ENCODE peak calls at places on chromosomes 3 and 15, in six cellular contexts. P is GM12878, K is upper lobe of left lung, A is HepG2, Y is K562, B is HCT116. F is an unnamed sample.

GRCh38 chr3:52779411-52780297 is 2.3 kb downstream of the ITIH1 start:
- ATAC-seq in P (peak), K (peak), A (no peak), Y (no peak), B (no peak), F (no peak)

GRCh38 chr15:86329311-86330013 is 249.8 kb downstream of the AGBL1 start:
- ATAC-seq in P (no peak), K (no peak), A (no peak), Y (no peak), B (no peak), F (no peak)

GRCh38 chr3:194285024-194285858 is 65.9 kb downstream of the CPN2 start:
- ATAC-seq in P (no peak), K (no peak), A (no peak), Y (no peak), B (no peak), F (peak)

GRCh38 chr3:3800685-3801509 is 1.7 kb downstream of the LRRN1 start:
- ATAC-seq in P (no peak), K (peak), A (peak), Y (no peak), B (no peak), F (peak)

GRCh38 chr3:45701167-45701867 is 12.1 kb downstream of the SACM1L start:
- ATAC-seq in P (no peak), K (no peak), A (no peak), Y (no peak), B (no peak), F (no peak)

GRCh38 chr15:43903864-43904290 is 77.1 kb downstream of the WDR76 start:
- ATAC-seq in P (peak), K (peak), A (peak), Y (peak), B (peak), F (peak)

GRCh38 chr3:52253314-52254260 is 8.0 kb downstream of the PPM1M start:
- ATAC-seq in P (peak), K (peak), A (peak), Y (peak), B (no peak), F (peak)

GRCh38 chr3:50378024-50378423 is 18.7 kb upstream of the TMEM115 start:
- ATAC-seq in P (no peak), K (no peak), A (no peak), Y (no peak), B (no peak), F (no peak)

GRCh38 chr3:188959013-188959412 is 212.8 kb upstream of the TPRG1 start:
- ATAC-seq in P (no peak), K (no peak), A (no peak), Y (no peak), B (no peak), F (no peak)

GRCh38 chr3:179415377-179415776 is 35.9 kb downstream of the GNB4 start:
- ATAC-seq in P (no peak), K (no peak), A (no peak), Y (no peak), B (no peak), F (no peak)

GRCh38 chr3:150825192-150825915 is 62.4 kb upstream of the SIAH2 start:
- ATAC-seq in P (no peak), K (no peak), A (peak), Y (peak), B (no peak), F (no peak)

GRCh38 chr3:142898346-142899213 is 9.7 kb upstream of the PCOLCE2 start:
- ATAC-seq in P (no peak), K (no peak), A (peak), Y (peak), B (no peak), F (no peak)

DNA sequence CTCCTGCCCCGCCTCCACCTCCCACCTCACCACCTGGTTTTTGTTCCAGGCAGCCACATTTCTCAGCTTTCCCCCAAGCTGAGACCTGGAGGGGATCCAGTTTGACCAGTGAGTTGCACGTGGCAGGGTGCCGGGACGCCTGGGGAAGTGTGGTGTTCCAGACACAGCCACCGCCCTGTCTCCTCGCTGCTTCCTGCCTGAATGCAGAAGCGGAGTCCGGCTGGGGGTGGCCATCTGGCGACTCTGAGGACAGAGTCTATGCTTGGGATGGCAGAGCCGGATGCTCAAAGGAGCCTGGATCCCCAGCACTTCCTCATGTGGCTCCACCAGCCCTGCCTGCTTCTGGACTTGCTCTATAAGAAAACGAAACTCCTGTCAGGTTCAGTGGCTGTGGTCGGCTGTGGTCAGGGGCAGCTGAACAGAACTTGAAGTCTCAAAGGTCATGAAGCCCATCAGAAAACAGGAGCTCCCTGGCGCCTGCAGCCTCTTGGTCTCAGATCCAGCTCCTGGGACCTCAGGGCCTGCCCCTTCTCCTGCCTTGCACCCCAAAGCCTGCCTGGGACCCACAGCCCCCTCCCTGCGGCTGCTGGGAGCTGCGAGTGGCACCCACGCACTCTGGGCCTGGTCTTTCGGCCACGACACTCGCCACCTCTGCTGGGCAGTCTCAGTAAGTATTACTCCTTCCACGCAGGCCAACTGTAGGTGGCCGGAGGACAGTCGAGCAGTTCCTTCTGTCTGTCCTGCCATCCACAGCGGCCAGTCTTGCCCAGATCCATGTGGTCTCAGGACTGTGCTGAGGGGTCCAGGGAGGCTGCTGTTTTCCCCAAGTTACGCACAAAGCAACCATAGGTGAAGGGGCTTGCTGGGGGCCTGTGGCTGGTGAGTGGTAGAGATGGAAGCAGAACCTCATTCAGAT is 112.8 kb upstream of the MEF2A start:
- ATAC-seq in P (peak), K (peak), A (peak), Y (no peak), B (no peak), F (peak)
- TF ChIP-seq POLR2A in P (peak), K (no peak), A (no peak), Y (no peak), B (no peak), F (peak)

GRCh38 chr3:64187065-64187959 is 38.0 kb downstream of the PRICKLE2 start:
- ATAC-seq in P (no peak), K (peak), A (peak), Y (no peak), B (no peak), F (peak)
- TF ChIP-seq CTCF in P (no peak), K (no peak), A (no peak), Y (no peak), B (no peak), F (peak)

GRCh38 chr15:30870681-30871080 is 33.0 kb upstream of the FAN1 start:
- ATAC-seq in P (no peak), K (no peak), A (no peak), Y (no peak), B (no peak), F (no peak)
- TF ChIP-seq POLR2AphosphoS5 in P (no peak), K (no peak), A (no peak), Y (no peak), B (no peak), F (no peak)

GRCh38 chr15:34365836-34366235 is 1.2 kb downstream of the LPCAT4 start:
- ATAC-seq in P (no peak), K (no peak), A (no peak), Y (no peak), B (no peak), F (no peak)

GRCh38 chr15:34365073-34365825 is 1.7 kb downstream of the LPCAT4 start:
- ATAC-seq in P (peak), K (no peak), A (no peak), Y (no peak), B (no peak), F (no peak)

GRCh38 chr15:34370129-34370528 is 3.1 kb upstream of the LPCAT4 start:
- ATAC-seq in P (no peak), K (no peak), A (no peak), Y (no peak), B (no peak), F (no peak)

GRCh38 chr15:34366271-34367043 is 539 bp downstream of the LPCAT4 start:
- ATAC-seq in P (peak), K (peak), A (peak), Y (peak), B (peak), F (peak)

DNA sequence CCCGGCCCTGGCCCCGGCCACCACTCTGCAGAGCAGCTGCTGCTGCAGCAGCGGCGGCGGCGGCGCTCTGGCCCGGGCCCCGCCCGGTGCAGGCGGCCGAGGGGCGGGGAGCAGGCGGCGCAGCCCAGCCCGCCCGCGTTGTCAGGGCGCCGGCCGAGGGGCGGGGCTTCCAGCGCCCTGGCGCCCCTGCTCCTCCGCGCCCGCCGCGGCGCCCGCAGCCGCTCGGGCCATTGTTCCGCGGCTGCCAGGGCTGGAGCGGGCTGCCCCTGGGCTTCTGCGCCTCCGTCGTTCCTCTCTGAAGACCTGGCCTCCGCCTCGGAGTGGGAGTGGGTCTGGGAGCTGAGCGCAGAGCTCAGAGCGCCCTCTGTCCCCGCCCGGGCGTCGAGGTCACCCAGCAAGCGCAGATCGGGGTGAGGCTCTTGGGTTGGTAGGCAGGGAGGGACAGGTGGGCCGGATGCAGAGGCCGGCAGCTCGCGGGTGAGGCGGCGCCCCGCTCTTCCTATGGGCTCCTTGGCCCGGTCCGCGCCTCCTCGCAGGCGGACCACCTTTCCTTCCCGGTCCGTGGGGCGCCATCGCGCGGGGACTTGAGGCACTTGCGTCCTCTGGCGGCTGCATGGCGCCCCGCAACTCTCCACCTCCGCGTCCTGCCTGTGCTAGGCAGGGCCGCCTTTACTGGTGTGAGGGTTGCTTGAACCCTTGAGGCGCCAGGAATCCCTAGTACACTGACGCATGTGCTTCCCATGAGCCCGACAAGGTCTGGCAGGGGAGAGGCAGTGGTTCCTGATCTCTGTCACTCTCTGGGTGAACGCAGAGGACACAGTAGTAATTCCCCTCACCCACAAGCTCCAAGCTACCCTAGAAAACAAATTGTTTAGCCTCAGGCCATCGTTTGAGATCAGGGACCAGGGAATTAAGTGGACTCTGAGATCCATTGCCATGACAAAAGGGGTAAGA is at the start of gene LPCAT4:
- ATAC-seq in P (peak), K (peak), A (peak), Y (peak), B (peak), F (peak)
- TF ChIP-seq POLR2A in P (peak), K (peak), A (peak), Y (peak), B (peak), F (peak)

GRCh38 chr15:66943456-66944095 is 121.8 kb upstream of the SMAD3 start:
- ATAC-seq in P (peak), K (no peak), A (peak), Y (peak), B (no peak), F (no peak)
- TF ChIP-seq CTCF in P (peak), K (no peak), A (peak), Y (peak), B (no peak), F (no peak)

F was measured in gastroesophageal sphincter.